ENCODE peak calls at places on chromosomes 13 and 19, in six cellular contexts. D is fibroblast of the aortic adventitia, F is M059J, V is ACHN, B is heart right ventricle, E is psoas muscle. Z is an unnamed sample.
A peak's percentile ranks its signal among the peaks of the same experiment; 100 is the strongest.

GRCh38 chr19:5637971-5638370 is 15.1 kb downstream of the SAFB start:
- DNase-seq in D (peak; percentile 48), F (no peak), V (no peak), B (no peak), E (no peak), Z (peak; percentile 18)

GRCh38 chr13:23609414-23610186 is 39.4 kb downstream of the TNFRSF19 start:
- DNase-seq in D (peak; percentile 54), F (peak; percentile 67), V (peak; percentile 20), B (peak; percentile 40), E (no peak), Z (no peak)

GRCh38 chr13:73365681-73366080 is 306.9 kb downstream of the KLF5 start:
- DNase-seq in D (no peak), F (no peak), V (peak; percentile 19), B (no peak), E (no peak), Z (no peak)

GRCh38 chr19:8578642-8579265 is 1.5 kb upstream of the MYO1F start:
- DNase-seq in D (peak; percentile 68), F (peak; percentile 64), V (peak; percentile 58), B (peak; percentile 78), E (peak; percentile 78), Z (peak; percentile 77)

GRCh38 chr19:2887391-2887914 is 13.3 kb upstream of the ZNF57 start:
- DNase-seq in D (peak; percentile 86), F (peak; percentile 66), V (peak; percentile 52), B (no peak), E (no peak), Z (no peak)

GRCh38 chr19:40390084-40390742 is at the start of gene HIPK4:
- DNase-seq in D (no peak), F (no peak), V (no peak), B (no peak), E (no peak), Z (no peak)

GRCh38 chr13:33388254-33388998 is 102.9 kb upstream of the STARD13 start:
- DNase-seq in D (peak; percentile 7), F (no peak), V (peak; percentile 1), B (no peak), E (no peak), Z (no peak)

GRCh38 chr13:79194272-79194671 is 211.8 kb downstream of the RBM26 start:
- DNase-seq in D (no peak), F (no peak), V (no peak), B (no peak), E (no peak), Z (no peak)

GRCh38 chr13:29594310-29594709 is 1.2 kb downstream of the SLC7A1 start:
- DNase-seq in D (peak; percentile 79), F (peak; percentile 79), V (peak; percentile 79), B (no peak), E (no peak), Z (peak; percentile 40)

GRCh38 chr19:52211926-52212571 is 22.2 kb downstream of the PPP2R1A start:
- DNase-seq in D (no peak), F (no peak), V (no peak), B (no peak), E (no peak), Z (peak; percentile 13)

GRCh38 chr19:16069813-16070365 is 6.4 kb upstream of the TPM4 start:
- DNase-seq in D (no peak), F (no peak), V (no peak), B (no peak), E (no peak), Z (no peak)

GRCh38 chr13:31433201-31433600 is 233.4 kb downstream of the B3GLCT start:
- DNase-seq in D (peak; percentile 52), F (no peak), V (no peak), B (no peak), E (no peak), Z (no peak)

GRCh38 chr13:86185107-86185506 is 385.9 kb upstream of the SLITRK6 start:
- DNase-seq in D (no peak), F (no peak), V (no peak), B (no peak), E (no peak), Z (no peak)

GRCh38 chr13:114099918-114100445 is 32.4 kb downstream of the RASA3 start:
- DNase-seq in D (peak; percentile 16), F (peak; percentile 57), V (no peak), B (no peak), E (no peak), Z (peak; percentile 88)

GRCh38 chr19:6209233-6209632 is 70.5 kb downstream of the MLLT1 start:
- DNase-seq in D (no peak), F (no peak), V (no peak), B (no peak), E (no peak), Z (peak; percentile 59)

GRCh38 chr13:103067751-103068563 is 1.7 kb upstream of the SLC10A2 start:
- DNase-seq in D (no peak), F (no peak), V (no peak), B (no peak), E (no peak), Z (no peak)

GRCh38 chr13:44815507-44816074 is 173.7 kb downstream of the NUFIP1 start:
- DNase-seq in D (peak; percentile 96), F (peak; percentile 94), V (peak; percentile 86), B (no peak), E (no peak), Z (peak; percentile 47)

GRCh38 chr19:17553256-17553655 is 2.2 kb upstream of the COLGALT1 start:
- DNase-seq in D (peak; percentile 97), F (peak; percentile 91), V (no peak), B (peak; percentile 93), E (peak; percentile 65), Z (peak; percentile 93)

GRCh38 chr19:50909240-50910070 is 1.7 kb downstream of the KLK4 start:
- DNase-seq in D (no peak), F (peak; percentile 33), V (peak; percentile 41), B (no peak), E (peak; percentile 19), Z (no peak)

GRCh38 chr13:21033866-21034601 is 27.4 kb downstream of the LATS2 start:
- DNase-seq in D (no peak), F (peak; percentile 93), V (no peak), B (no peak), E (no peak), Z (peak; percentile 55)

GRCh38 chr19:34480971-34481821 is at the start of gene WTIP:
- DNase-seq in D (peak; percentile 87), F (peak; percentile 55), V (peak; percentile 77), B (peak; percentile 86), E (peak; percentile 80), Z (peak; percentile 92)

Z was measured in lower leg skin.